ENCODE peak calls at places on chromosomes 16 and 17, in six cellular contexts. N is endothelial cell of umbilical vein; F is CD4-positive, CD25-positive, alpha-beta regulatory T cell; O is uterus; T is GM23338; B is GM23248. I is an unnamed sample. For H3K4me1 and H3K36me3, the result is how much of the 10 kb centered on the place peaks cover.

GRCh38 chr17:17042851-17043667 is 802 bp downstream of the MPRIP start:
- DNase-seq in N (peak), F (peak), O (no peak), T (peak), B (peak), I (peak)

GRCh38 chr17:44094701-44095387 is 24.3 kb downstream of the G6PC3 start:
- DNase-seq in N (no peak), F (no peak), O (no peak), T (peak), B (no peak), I (no peak)

GRCh38 chr17:49779730-49780220 is 8.7 kb upstream of the KAT7 start:
- DNase-seq in N (peak), F (peak), O (peak), T (peak), B (peak), I (no peak)

GRCh38 chr17:72296456-72296855 is 175.6 kb downstream of the SOX9 start:
- DNase-seq in N (no peak), F (no peak), O (no peak), T (no peak), B (peak), I (no peak)

GRCh38 chr17:47999612-48000011 is 28.7 kb downstream of the CDK5RAP3 start:
- DNase-seq in N (peak), F (peak), O (no peak), T (no peak), B (peak), I (no peak)

GRCh38 chr16:68445458-68445857 is 2.9 kb downstream of the SMPD3 start:
- DNase-seq in N (peak), F (peak), O (no peak), T (peak), B (peak), I (no peak)

GRCh38 chr17:71208111-71208704 is 912.6 kb upstream of the SOX9 start:
- DNase-seq in N (no peak), F (no peak), O (no peak), T (no peak), B (peak), I (no peak)

GRCh38 chr16:86216591-86216990 is 293.7 kb upstream of the FOXF1 start:
- DNase-seq in N (no peak), F (no peak), O (no peak), T (no peak), B (no peak), I (no peak)

GRCh38 chr16:17281052-17281451 is 189.7 kb downstream of the XYLT1 start:
- DNase-seq in N (no peak), F (no peak), O (no peak), T (no peak), B (no peak), I (no peak)

GRCh38 chr16:64962786-64963185 is 159.1 kb downstream of the CDH11 start:
- DNase-seq in N (peak), F (no peak), O (no peak), T (no peak), B (no peak), I (no peak)
- H3K4me1 ChIP-seq in N (under half), F (under half), O (under half), T (under half), B (under half), I (under half)

DNA sequence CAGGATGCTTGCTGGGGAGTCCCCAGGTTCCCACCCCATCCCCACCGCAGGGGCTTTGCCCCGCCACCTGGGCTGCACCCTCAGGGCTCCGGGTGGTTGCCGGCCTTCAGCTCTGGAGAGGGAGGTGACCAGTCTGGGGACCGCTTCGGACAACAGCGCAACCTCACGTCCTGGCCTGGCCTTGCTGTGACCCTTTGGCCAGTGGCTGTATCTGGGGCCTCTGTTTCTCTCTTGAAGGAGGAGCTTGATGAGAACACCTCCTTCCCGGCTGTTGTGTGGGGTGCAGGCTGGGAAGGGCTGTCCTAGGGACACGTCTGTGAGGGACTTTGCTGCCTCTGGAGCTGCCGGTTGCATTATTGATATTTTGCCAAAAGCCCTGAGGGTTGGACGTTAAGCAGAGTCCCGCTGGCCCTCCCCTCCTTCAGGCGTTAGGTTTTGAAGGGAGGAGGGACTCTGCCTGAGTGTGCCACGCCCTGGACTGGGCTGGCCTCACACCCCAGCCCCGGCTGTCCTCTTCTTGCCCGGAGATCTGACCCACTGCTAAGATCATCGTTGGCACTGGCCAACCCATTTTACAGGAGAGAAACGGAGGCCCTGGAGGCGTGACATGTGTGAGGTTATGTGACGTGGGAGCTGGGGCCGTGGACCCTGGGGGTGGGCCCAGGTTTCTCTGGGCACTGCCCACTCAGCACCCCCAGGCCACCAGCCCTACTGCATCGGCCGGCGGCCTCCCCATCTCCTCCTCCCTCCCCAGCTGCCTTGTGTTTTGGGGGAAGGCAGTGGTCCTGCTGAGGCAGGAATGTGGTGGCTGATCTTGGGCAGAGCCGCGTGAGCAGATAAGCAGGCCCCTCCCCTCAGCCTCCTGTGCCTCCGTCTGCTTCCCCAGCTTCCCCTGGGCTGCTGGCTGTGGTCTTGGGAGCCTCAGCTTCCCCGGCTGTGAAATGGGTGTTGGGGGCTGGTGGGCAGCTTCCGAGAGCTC is 8.5 kb downstream of the ZFPM1 start:
- DNase-seq in N (no peak), F (no peak), O (no peak), T (peak), B (no peak), I (no peak)
- H3K4me3 ChIP-seq in N (no peak), F (no peak), O (no peak), T (no peak), B (no peak), I (no peak)

DNA sequence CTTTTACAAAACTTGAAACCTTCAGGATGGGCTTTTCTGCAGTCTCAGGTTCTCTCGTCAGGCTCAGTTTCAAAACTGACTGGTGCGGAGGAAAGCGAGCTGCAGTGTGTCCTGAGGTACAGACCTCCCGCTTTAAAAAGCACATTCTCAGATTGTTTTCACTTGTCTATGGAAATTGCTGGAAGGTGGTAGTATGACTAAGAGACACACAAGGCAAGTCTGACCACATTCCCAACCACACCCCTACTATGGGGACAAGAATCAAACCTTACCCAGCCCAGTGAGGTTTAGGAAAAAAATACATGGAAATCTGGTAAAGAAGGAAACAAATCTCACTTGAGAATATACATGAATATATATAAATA is 18.2 kb downstream of the SRP68 start:
- DNase-seq in N (no peak), F (no peak), O (no peak), T (no peak), B (peak), I (no peak)
- H3K36me3 ChIP-seq in N (under half), F (half or more), O (under half), T (under half), B (half or more), I (under half)

GRCh38 chr17:3965123-3965800 is 1.0 kb upstream of the ATP2A3 start:
- DNase-seq in N (no peak), F (peak), O (no peak), T (peak), B (peak), I (peak)
- H3K4me1 ChIP-seq in N (under half), F (under half), O (under half), T (under half), B (under half), I (under half)

DNA sequence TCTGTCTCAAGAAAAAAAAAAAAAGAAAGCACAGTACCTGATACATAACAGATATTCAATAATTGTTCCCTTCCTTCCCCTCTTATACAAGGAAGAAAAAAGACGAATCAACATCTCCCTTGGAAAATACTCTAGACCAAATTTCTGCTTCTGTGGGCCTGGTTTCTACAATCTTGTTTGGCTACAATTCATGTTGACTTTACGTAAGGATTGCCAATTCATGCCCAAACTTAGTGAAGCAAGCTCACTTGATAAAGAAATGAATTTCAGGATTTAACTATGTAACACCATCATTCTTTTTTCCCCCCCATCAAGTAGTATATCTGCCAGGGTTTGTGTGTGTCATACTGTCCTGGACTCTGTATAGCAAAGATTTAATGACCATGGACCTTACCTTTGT is 134.2 kb upstream of the TBX2 start:
- DNase-seq in N (no peak), F (no peak), O (no peak), T (no peak), B (no peak), I (no peak)
- H3K4me3 ChIP-seq in N (no peak), F (no peak), O (no peak), T (no peak), B (no peak), I (no peak)

GRCh38 chr17:31586946-31587345 is 195.5 kb downstream of the RAB11FIP4 start:
- DNase-seq in N (no peak), F (no peak), O (no peak), T (no peak), B (peak), I (no peak)

GRCh38 chr17:31587462-31587861 is 196.0 kb downstream of the RAB11FIP4 start:
- DNase-seq in N (no peak), F (no peak), O (no peak), T (no peak), B (no peak), I (no peak)

GRCh38 chr17:31585280-31585630 is 193.8 kb downstream of the RAB11FIP4 start:
- DNase-seq in N (no peak), F (no peak), O (no peak), T (no peak), B (no peak), I (no peak)

GRCh38 chr17:31588034-31588433 is 196.6 kb downstream of the RAB11FIP4 start:
- DNase-seq in N (no peak), F (no peak), O (no peak), T (no peak), B (no peak), I (no peak)

GRCh38 chr17:31588512-31588911 is 197.0 kb downstream of the RAB11FIP4 start:
- DNase-seq in N (no peak), F (no peak), O (no peak), T (no peak), B (no peak), I (peak)
- H3K36me3 ChIP-seq in N (under half), F (under half), O (under half), T (under half), B (under half), I (under half)

I was measured in aorta.